ENCODE peak calls at places on chromosomes 11 and 22, in five cellular contexts. Q, E, J, C and Z are unnamed samples.

GRCh38 chr11:73149105-73149504 is 7.0 kb upstream of the FCHSD2 start:
- DNase-seq in Q (no peak), E (no peak), J (no peak), C (no peak), Z (no peak)

GRCh38 chr11:33574366-33574765 is 126.3 kb downstream of the C11orf91 start:
- DNase-seq in Q (no peak), E (no peak), J (no peak), C (no peak), Z (no peak)

GRCh38 chr11:73237471-73238290 is 19.6 kb downstream of the P2RY2 start:
- DNase-seq in Q (no peak), E (no peak), J (peak), C (peak), Z (peak)

GRCh38 chr11:113885897-113886296 is 10.5 kb upstream of the USP28 start:
- DNase-seq in Q (no peak), E (no peak), J (no peak), C (no peak), Z (no peak)

GRCh38 chr11:15629690-15630321 is 515.1 kb downstream of the INSC start:
- DNase-seq in Q (no peak), E (peak), J (no peak), C (no peak), Z (no peak)

GRCh38 chr22:47053865-47054185 is 291.4 kb downstream of the TBC1D22A start:
- DNase-seq in Q (no peak), E (no peak), J (peak), C (peak), Z (peak)

GRCh38 chr22:29187831-29188230 is 17.9 kb upstream of the EMID1 start:
- DNase-seq in Q (no peak), E (no peak), J (no peak), C (no peak), Z (no peak)

GRCh38 chr11:13105237-13105844 is 96.2 kb downstream of the RASSF10 start:
- DNase-seq in Q (no peak), E (no peak), J (no peak), C (no peak), Z (no peak)

GRCh38 chr11:134014502-134014901 is 54.4 kb upstream of the JAM3 start:
- DNase-seq in Q (no peak), E (no peak), J (no peak), C (no peak), Z (peak)

GRCh38 chr22:19522190-19522880 is 1.9 kb downstream of the CLDN5 start:
- DNase-seq in Q (no peak), E (no peak), J (no peak), C (no peak), Z (no peak)

GRCh38 chr11:118870396-118871343 is 13.0 kb upstream of the CXCR5 start:
- DNase-seq in Q (no peak), E (peak), J (peak), C (peak), Z (peak)

GRCh38 chr11:40166892-40167291 is 1292.6 kb downstream of the LRRC4C start:
- DNase-seq in Q (no peak), E (no peak), J (no peak), C (no peak), Z (no peak)

GRCh38 chr11:121829159-121829643 is 286.8 kb downstream of the BLID start:
- DNase-seq in Q (peak), E (no peak), J (no peak), C (peak), Z (peak)

GRCh38 chr11:95485115-95485900 is 254.3 kb upstream of the SESN3 start:
- DNase-seq in Q (no peak), E (no peak), J (no peak), C (peak), Z (no peak)

GRCh38 chr11:26841818-26842457 is 120.1 kb upstream of the SLC5A12 start:
- DNase-seq in Q (peak), E (no peak), J (no peak), C (peak), Z (peak)

GRCh38 chr22:37457093-37457893 is 28.9 kb downstream of the MFNG start:
- DNase-seq in Q (peak), E (peak), J (peak), C (peak), Z (peak)

GRCh38 chr11:115379528-115379927 is 124.7 kb downstream of the CADM1 start:
- DNase-seq in Q (no peak), E (no peak), J (no peak), C (no peak), Z (no peak)

GRCh38 chr11:796565-797299 is 1.3 kb downstream of the SLC25A22 start:
- DNase-seq in Q (no peak), E (no peak), J (no peak), C (no peak), Z (no peak)

GRCh38 chr11:1327064-1327460 is 17.6 kb upstream of the TOLLIP start:
- DNase-seq in Q (no peak), E (no peak), J (no peak), C (no peak), Z (no peak)

GRCh38 chr22:50192056-50192824 is 6.5 kb downstream of the TRABD start:
- DNase-seq in Q (no peak), E (no peak), J (no peak), C (no peak), Z (no peak)